ENCODE peak calls at places on chromosomes 3 and 15, in ten cellular contexts. T, X, O, B, Q, F, J, C, M and R are unnamed samples.

GRCh38 chr3:46460051-46460450 is 4.7 kb downstream of the LTF start:
- DNase-seq in O (no peak), C (no peak), F (no peak), Q (peak; percentile 38), J (no peak), B (no peak), X (no peak), T (no peak), M (peak; percentile 21), R (no peak)

GRCh38 chr15:35697549-35698299 is 151.8 kb upstream of the DPH6 start:
- DNase-seq in F (no peak), T (no peak), Q (peak; percentile 11), X (peak; percentile 18), C (no peak), B (no peak), M (peak; percentile 32), J (no peak), O (no peak), R (no peak)

GRCh38 chr3:105722943-105723556 is 145.8 kb downstream of the CBLB start:
- DNase-seq in Q (no peak), O (no peak), F (no peak), M (no peak), B (no peak), J (no peak), T (no peak), C (peak; percentile 22), X (no peak), R (no peak)

GRCh38 chr15:63405159-63405558 is 23.5 kb upstream of the CA12 start:
- DNase-seq in X (no peak), F (no peak), O (no peak), B (no peak), C (no peak), J (no peak), Q (no peak), T (no peak), M (no peak), R (no peak)

GRCh38 chr3:132907293-132907692 is 130.9 kb upstream of the TMEM108 start:
- DNase-seq in B (peak; percentile 18), Q (no peak), X (no peak), C (no peak), J (no peak), F (no peak), T (no peak), M (no peak), O (no peak), R (no peak)

GRCh38 chr3:72227536-72228070 is 442.7 kb upstream of the PROK2 start:
- DNase-seq in C (no peak), O (no peak), B (no peak), Q (peak; percentile 15), T (no peak), J (no peak), M (no peak), X (no peak), F (no peak), R (no peak)

GRCh38 chr3:50303038-50303815 is at the start of gene HYAL1:
- DNase-seq in F (peak; percentile 90), T (no peak), B (peak; percentile 87), O (no peak), Q (no peak), J (no peak), C (no peak), M (no peak), X (no peak), R (no peak)

GRCh38 chr3:57261929-57262328 is 30.6 kb downstream of the ASB14 start:
- DNase-seq in M (no peak), T (no peak), C (no peak), Q (no peak), O (no peak), F (no peak), X (no peak), J (no peak), B (no peak), R (no peak)

GRCh38 chr15:97248376-97248775 is 712.1 kb upstream of the ARRDC4 start:
- DNase-seq in J (no peak), Q (no peak), B (no peak), O (no peak), M (no peak), T (no peak), X (no peak), C (no peak), F (no peak), R (no peak)

GRCh38 chr3:31462050-31462569 is 70.6 kb upstream of the STT3B start:
- DNase-seq in J (no peak), O (peak; percentile 63), Q (no peak), T (peak; percentile 9), X (no peak), B (no peak), M (no peak), F (no peak), C (no peak), R (no peak)

GRCh38 chr3:4471907-4472306 is 4.8 kb upstream of the SUMF1 start:
- DNase-seq in T (no peak), M (no peak), Q (no peak), J (no peak), O (no peak), F (no peak), C (no peak), X (no peak), B (no peak), R (no peak)

GRCh38 chr15:66484539-66485112 is 12.9 kb downstream of the SNAPC5 start:
- DNase-seq in M (no peak), F (no peak), X (no peak), O (no peak), B (no peak), T (no peak), J (no peak), C (no peak), Q (no peak), R (no peak)

GRCh38 chr3:171266034-171266805 is 194.0 kb downstream of the TNIK start:
- DNase-seq in B (no peak), F (no peak), M (no peak), T (no peak), Q (no peak), J (no peak), X (no peak), O (no peak), C (no peak), R (no peak)

GRCh38 chr3:99509224-99509623 is 129.2 kb upstream of the COL8A1 start:
- DNase-seq in C (no peak), X (no peak), B (no peak), O (no peak), T (no peak), F (no peak), J (no peak), M (peak; percentile 80), Q (peak; percentile 77), R (no peak)